ENCODE peak calls at places on chromosomes 1 and 21, in eight cellular contexts. R, D, I, Y, B, S, K and W are unnamed samples.

GRCh38 chr1:46005594-46005993 is 126.8 kb downstream of the PIK3R3 start:
- DNase-seq in S (no peak), D (no peak), K (no peak), B (no peak), Y (no peak), I (no peak), R (no peak), W (peak)

GRCh38 chr1:235910357-235911299 is 43.9 kb upstream of the LYST start:
- DNase-seq in R (peak), Y (peak), K (no peak), B (peak), S (peak), D (no peak), I (peak), W (peak)

GRCh38 chr1:218711884-218712674 is 366.9 kb downstream of the TGFB2 start:
- DNase-seq in Y (no peak), S (peak), D (no peak), K (peak), R (peak), B (no peak), I (peak), W (no peak)

GRCh38 chr1:222040163-222040900 is 298.4 kb upstream of the DUSP10 start:
- DNase-seq in S (no peak), D (no peak), B (no peak), Y (no peak), I (no peak), K (peak), R (no peak), W (no peak)

GRCh38 chr1:196960854-196961253 is 16.5 kb upstream of the CFHR5 start:
- DNase-seq in B (no peak), S (no peak), R (no peak), Y (no peak), I (no peak), K (no peak), D (no peak), W (no peak)

GRCh38 chr1:197725044-197725443 is 50.2 kb downstream of the DENND1B start:
- DNase-seq in K (no peak), I (peak), Y (peak), D (no peak), R (no peak), S (no peak), B (no peak), W (no peak)

GRCh38 chr1:241828576-241828975 is 19.4 kb upstream of the EXO1 start:
- DNase-seq in B (no peak), D (no peak), K (no peak), I (peak), R (no peak), Y (no peak), S (no peak), W (no peak)

GRCh38 chr1:17597651-17598050 is 58.2 kb downstream of the ARHGEF10L start:
- DNase-seq in B (no peak), Y (no peak), S (no peak), D (no peak), K (no peak), I (no peak), R (no peak), W (no peak)

DNA sequence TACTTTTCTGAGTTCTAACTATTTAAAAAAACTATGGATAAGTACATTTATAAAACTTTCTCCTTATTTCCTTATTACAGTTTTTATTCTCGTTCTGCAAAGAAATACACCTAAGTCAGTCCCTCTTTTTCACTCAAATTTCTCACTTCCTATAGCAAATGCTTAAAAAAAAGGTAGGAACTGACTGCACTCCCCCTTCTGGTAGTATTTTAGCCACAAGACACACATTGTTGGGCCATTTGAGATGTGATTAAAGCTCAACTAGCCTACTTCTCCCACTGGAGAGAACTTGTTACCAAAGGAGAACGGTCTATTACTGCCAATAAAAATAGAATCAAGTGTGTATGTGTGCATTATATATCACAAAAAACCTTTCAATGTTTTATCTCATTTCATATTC is 521.9 kb upstream of the PRMT6 start:
- DNase-seq in D (no peak), S (no peak), Y (no peak), R (no peak), I (peak), B (no peak), K (no peak), W (no peak)
- TF ChIP-seq CTCF in D (no peak), S (no peak), Y (no peak), R (no peak), I (peak), B (no peak), K (no peak), W (no peak)

GRCh38 chr1:227472772-227473171 is 90.6 kb upstream of the ZNF678 start:
- DNase-seq in B (no peak), R (no peak), K (no peak), Y (no peak), S (no peak), I (no peak), D (no peak), W (no peak)
- H3K4me3 ChIP-seq in B (no peak), R (no peak), K (no peak), Y (no peak), S (no peak), I (no peak), D (no peak), W (no peak)

GRCh38 chr1:35430762-35431161 is 126.4 kb downstream of the KIAA0319L start:
- DNase-seq in I (no peak), D (no peak), K (no peak), S (no peak), R (no peak), Y (no peak), B (no peak), W (no peak)

GRCh38 chr1:35428360-35428759 is 128.8 kb downstream of the KIAA0319L start:
- DNase-seq in I (no peak), R (no peak), K (no peak), D (no peak), B (no peak), Y (no peak), S (no peak), W (no peak)

GRCh38 chr1:35431173-35431599 is 126.0 kb downstream of the KIAA0319L start:
- DNase-seq in R (no peak), Y (no peak), K (no peak), B (no peak), I (no peak), D (no peak), S (no peak), W (no peak)

DNA sequence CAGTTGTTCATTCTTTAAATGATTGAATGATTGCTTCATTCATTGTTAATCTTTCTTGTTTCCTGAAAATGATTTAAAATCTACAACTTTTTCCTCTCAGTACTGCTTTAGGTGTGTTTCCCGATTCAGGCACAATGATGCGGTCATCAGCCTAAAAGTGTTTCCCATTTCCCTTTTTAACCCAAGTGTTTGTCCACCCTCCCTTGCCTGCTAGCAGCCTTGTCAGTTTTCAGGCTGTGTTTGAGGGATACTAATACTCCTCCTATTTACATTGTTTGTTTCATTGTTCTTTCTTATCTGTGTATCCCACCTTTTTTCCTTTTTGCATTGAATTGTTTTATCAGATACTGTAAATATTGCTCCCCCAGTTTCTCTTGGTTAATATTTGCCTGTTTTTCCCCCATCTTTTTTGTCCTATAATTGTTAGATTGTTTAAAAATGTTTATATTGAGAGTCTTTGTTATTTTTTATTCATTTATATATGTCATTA is 131.1 kb downstream of the KIAA0319L start:
- DNase-seq in R (no peak), I (no peak), Y (no peak), K (no peak), D (no peak), S (no peak), B (no peak), W (no peak)
- TF ChIP-seq CTCF in R (no peak), I (no peak), Y (no peak), K (no peak), D (no peak), S (no peak), B (no peak), W (no peak)

GRCh38 chr21:43866659-43867331 is 1.8 kb downstream of the AGPAT3 start:
- DNase-seq in S (peak), D (no peak), R (peak), K (no peak), Y (no peak), B (no peak), I (no peak), W (peak)
- H3K4me3 ChIP-seq in S (peak), D (peak), R (no peak), K (peak), Y (no peak), B (peak), I (peak), W (no peak)

DNA sequence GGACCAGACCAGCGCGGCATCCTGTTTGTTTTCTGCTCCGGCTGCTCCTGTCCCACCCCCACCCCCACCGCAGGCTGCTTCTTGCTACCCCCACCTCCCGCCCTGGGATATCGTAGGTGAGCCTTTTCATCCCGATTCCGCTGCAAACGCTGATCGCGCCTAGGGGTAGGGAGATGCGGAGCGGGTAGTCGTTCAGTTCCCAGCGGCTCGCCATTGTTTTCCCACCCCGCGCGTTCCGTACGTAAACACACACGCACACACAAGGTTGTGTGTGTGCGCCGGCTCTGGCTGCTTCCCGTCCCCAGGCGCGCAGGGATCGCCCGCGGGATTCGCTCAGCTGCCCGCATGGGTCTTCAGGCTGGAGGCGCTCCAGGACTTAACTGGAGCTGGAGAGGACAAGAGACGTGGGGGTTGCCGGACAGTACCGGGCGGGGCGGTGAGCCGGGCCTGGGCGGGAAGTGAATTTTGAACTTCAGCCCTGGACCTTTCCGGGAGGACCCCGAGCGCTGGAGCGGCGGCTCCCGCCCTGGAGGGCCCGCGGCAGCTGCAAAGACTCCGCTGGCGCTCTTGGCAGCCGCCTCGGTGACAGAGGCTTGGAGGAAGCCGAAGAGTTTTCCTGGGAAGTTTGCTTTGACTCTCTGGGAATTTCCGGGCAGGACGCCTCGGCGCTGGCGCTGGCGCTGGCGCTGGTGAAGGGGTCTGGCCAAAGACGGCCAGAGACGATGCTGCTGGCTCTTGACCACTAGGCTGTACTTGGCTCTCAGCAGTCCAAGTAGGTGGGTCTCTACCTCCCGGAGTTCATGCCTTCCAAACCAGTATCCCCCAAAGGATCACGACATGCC is 1.6 kb downstream of the SOX13 start:
- DNase-seq in K (peak), I (peak), Y (no peak), D (no peak), R (peak), B (no peak), S (peak), W (peak)
- TF ChIP-seq CTCF in K (no peak), I (no peak), Y (no peak), D (no peak), R (no peak), B (no peak), S (no peak), W (no peak)

DNA sequence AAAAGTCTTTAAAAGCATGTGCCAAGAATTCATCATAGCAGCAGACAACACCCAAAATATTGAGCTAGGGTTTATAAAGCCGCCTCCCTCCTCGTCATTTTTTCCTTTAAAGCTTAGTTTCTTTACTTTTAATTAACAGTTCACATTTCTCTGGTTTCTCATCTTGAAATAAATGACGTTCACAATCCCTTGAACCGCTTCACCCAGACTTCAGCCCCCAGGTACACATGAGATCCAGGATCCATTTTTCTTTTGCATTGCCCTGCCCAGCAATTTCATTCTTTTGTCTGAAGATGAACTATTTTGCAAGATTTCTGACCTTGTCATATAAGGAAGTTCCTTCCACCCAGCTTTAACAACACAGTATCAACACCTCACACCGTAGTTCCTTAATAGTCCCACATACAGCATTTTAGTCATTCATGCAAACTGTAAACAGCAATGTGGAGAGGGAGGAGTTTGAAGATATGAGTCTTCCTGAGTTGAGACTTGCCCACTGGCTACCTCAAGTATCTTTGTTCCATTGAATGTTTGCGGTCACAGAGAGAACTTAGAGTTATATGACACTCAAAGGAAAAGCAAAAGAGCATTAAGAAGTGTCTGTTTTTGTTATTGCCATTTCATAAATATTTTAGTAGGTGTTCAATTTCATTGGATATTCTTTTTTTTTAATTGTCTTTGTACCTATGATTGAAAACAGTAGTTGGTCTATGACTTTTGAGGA is 35.3 kb upstream of the CACYBP start:
- DNase-seq in Y (no peak), D (no peak), I (peak), R (no peak), B (no peak), S (no peak), K (no peak), W (no peak)
- H3K4me3 ChIP-seq in Y (no peak), D (peak), I (no peak), R (no peak), B (no peak), S (no peak), K (no peak), W (no peak)